ENCODE peak calls at places on chromosomes 7 and 10, in seven cellular contexts. One of them, this sample, is unnamed.

GRCh38 chr7:78139335-78139734 is 340.8 kb downstream of the PHTF2 start:
- DNase-seq in nephron progenitor cell: no peak
- DNase-seq in left lung: no peak
- DNase-seq in GM13977: no peak
- DNase-seq in CD8-positive, alpha-beta T cell: no peak
- DNase-seq in BJ: peak; percentile 75
- DNase-seq in tibial artery: no peak
- DNase-seq in this sample: no peak

GRCh38 chr7:115340828-115341227 is 418.9 kb downstream of the MDFIC start:
- DNase-seq in left lung: no peak
- DNase-seq in BJ: no peak
- DNase-seq in tibial artery: no peak
- DNase-seq in GM13977: no peak
- DNase-seq in nephron progenitor cell: no peak
- DNase-seq in CD8-positive, alpha-beta T cell: no peak
- DNase-seq in this sample: no peak

GRCh38 chr10:86970152-86970886 is 2.0 kb downstream of the ADIRF start:
- DNase-seq in tibial artery: peak; percentile 98
- DNase-seq in nephron progenitor cell: peak; percentile 46
- DNase-seq in left lung: peak; percentile 77
- DNase-seq in CD8-positive, alpha-beta T cell: no peak
- DNase-seq in GM13977: peak; percentile 39
- DNase-seq in BJ: no peak
- DNase-seq in this sample: no peak

GRCh38 chr7:116570306-116570705 is 45.5 kb downstream of the CAV1 start:
- DNase-seq in nephron progenitor cell: no peak
- DNase-seq in BJ: no peak
- DNase-seq in GM13977: no peak
- DNase-seq in CD8-positive, alpha-beta T cell: no peak
- DNase-seq in tibial artery: no peak
- DNase-seq in left lung: no peak
- DNase-seq in this sample: no peak

GRCh38 chr7:128381161-128381821 is 19.8 kb upstream of the PRRT4 start:
- DNase-seq in CD8-positive, alpha-beta T cell: no peak
- DNase-seq in nephron progenitor cell: peak; percentile 57
- DNase-seq in BJ: no peak
- DNase-seq in tibial artery: peak; percentile 59
- DNase-seq in left lung: no peak
- DNase-seq in GM13977: no peak
- DNase-seq in this sample: no peak

GRCh38 chr10:96971324-96971723 is 139.2 kb downstream of the LCOR start:
- DNase-seq in CD8-positive, alpha-beta T cell: no peak
- DNase-seq in BJ: no peak
- DNase-seq in tibial artery: no peak
- DNase-seq in left lung: no peak
- DNase-seq in nephron progenitor cell: no peak
- DNase-seq in GM13977: no peak
- DNase-seq in this sample: no peak

GRCh38 chr10:125201108-125201524 is 40.8 kb upstream of the CTBP2 start:
- DNase-seq in tibial artery: no peak
- DNase-seq in nephron progenitor cell: no peak
- DNase-seq in CD8-positive, alpha-beta T cell: no peak
- DNase-seq in left lung: no peak
- DNase-seq in BJ: no peak
- DNase-seq in GM13977: peak; percentile 66
- DNase-seq in this sample: no peak

GRCh38 chr10:113856563-113856962 is 2.1 kb downstream of the NHLRC2 start:
- DNase-seq in left lung: no peak
- DNase-seq in GM13977: no peak
- DNase-seq in nephron progenitor cell: no peak
- DNase-seq in BJ: no peak
- DNase-seq in tibial artery: no peak
- DNase-seq in CD8-positive, alpha-beta T cell: no peak
- DNase-seq in this sample: no peak

GRCh38 chr7:7742223-7742622 is 23.8 kb upstream of the RPA3 start:
- DNase-seq in tibial artery: no peak
- DNase-seq in GM13977: no peak
- DNase-seq in nephron progenitor cell: no peak
- DNase-seq in left lung: no peak
- DNase-seq in CD8-positive, alpha-beta T cell: no peak
- DNase-seq in BJ: no peak
- DNase-seq in this sample: no peak

GRCh38 chr7:17301491-17302101 is 3.1 kb downstream of the AHR start:
- DNase-seq in tibial artery: no peak
- DNase-seq in GM13977: no peak
- DNase-seq in left lung: no peak
- DNase-seq in CD8-positive, alpha-beta T cell: peak; percentile 31
- DNase-seq in nephron progenitor cell: peak; percentile 40
- DNase-seq in BJ: no peak
- DNase-seq in this sample: no peak

GRCh38 chr7:142614116-142614515 is 135.2 kb upstream of the PRSS1 start:
- DNase-seq in GM13977: no peak
- DNase-seq in tibial artery: no peak
- DNase-seq in BJ: no peak
- DNase-seq in CD8-positive, alpha-beta T cell: no peak
- DNase-seq in left lung: no peak
- DNase-seq in nephron progenitor cell: no peak
- DNase-seq in this sample: no peak

GRCh38 chr10:79331709-79332108 is 15.6 kb upstream of the PPIF start:
- DNase-seq in left lung: peak; percentile 78
- DNase-seq in BJ: peak; percentile 65
- DNase-seq in GM13977: peak; percentile 83
- DNase-seq in tibial artery: no peak
- DNase-seq in CD8-positive, alpha-beta T cell: peak; percentile 34
- DNase-seq in nephron progenitor cell: no peak
- DNase-seq in this sample: no peak

GRCh38 chr10:91380873-91381561 is 29.1 kb upstream of the HECTD2 start:
- DNase-seq in tibial artery: no peak
- DNase-seq in CD8-positive, alpha-beta T cell: no peak
- DNase-seq in BJ: no peak
- DNase-seq in nephron progenitor cell: peak; percentile 60
- DNase-seq in GM13977: no peak
- DNase-seq in left lung: no peak
- DNase-seq in this sample: no peak

DNA sequence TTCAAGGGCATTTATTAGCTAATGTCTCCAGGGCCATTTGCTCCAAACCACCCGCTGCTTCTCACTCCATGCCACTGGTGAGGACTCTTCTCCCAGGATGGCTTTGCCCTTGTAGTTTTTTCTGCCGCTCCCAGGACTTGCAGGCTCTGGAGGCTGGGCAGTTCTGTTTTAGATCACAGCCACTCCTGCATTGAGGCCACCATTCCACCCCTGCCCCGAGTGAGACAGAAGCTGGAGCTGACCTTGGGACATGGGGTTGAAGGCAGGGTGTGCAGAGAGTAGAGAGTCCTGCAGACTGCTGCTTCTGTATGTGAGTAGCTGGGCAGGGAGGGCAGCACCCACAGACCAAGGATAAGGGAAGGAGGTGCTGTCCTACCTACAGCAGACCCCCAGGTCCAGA is 22.9 kb upstream of the ADCYAP1R1 start:
- DNase-seq in GM13977: no peak
- DNase-seq in nephron progenitor cell: no peak
- DNase-seq in left lung: no peak
- DNase-seq in CD8-positive, alpha-beta T cell: no peak
- DNase-seq in BJ: no peak
- DNase-seq in tibial artery: no peak
- DNase-seq in this sample: no peak
- TF ChIP-seq CTCF in GM13977: no peak
- TF ChIP-seq CTCF in nephron progenitor cell: no peak
- TF ChIP-seq CTCF in left lung: no peak
- TF ChIP-seq CTCF in CD8-positive, alpha-beta T cell: no peak
- TF ChIP-seq CTCF in BJ: no peak
- TF ChIP-seq CTCF in tibial artery: no peak
- TF ChIP-seq CTCF in this sample: no peak

GRCh38 chr10:132440791-132441565 is 44.0 kb downstream of the PWWP2B start:
- DNase-seq in BJ: no peak
- DNase-seq in GM13977: no peak
- DNase-seq in nephron progenitor cell: no peak
- DNase-seq in left lung: no peak
- DNase-seq in tibial artery: no peak
- DNase-seq in CD8-positive, alpha-beta T cell: no peak
- DNase-seq in this sample: no peak

GRCh38 chr10:132443998-132444876 is 47.2 kb downstream of the PWWP2B start:
- DNase-seq in tibial artery: no peak
- DNase-seq in CD8-positive, alpha-beta T cell: no peak
- DNase-seq in GM13977: no peak
- DNase-seq in BJ: no peak
- DNase-seq in left lung: no peak
- DNase-seq in nephron progenitor cell: peak; percentile 53
- DNase-seq in this sample: no peak

GRCh38 chr10:132443605-132443997 is 46.6 kb downstream of the PWWP2B start:
- DNase-seq in tibial artery: no peak
- DNase-seq in CD8-positive, alpha-beta T cell: peak; percentile 67
- DNase-seq in BJ: no peak
- DNase-seq in nephron progenitor cell: no peak
- DNase-seq in GM13977: peak; percentile 77
- DNase-seq in left lung: no peak
- DNase-seq in this sample: peak; percentile 78

GRCh38 chr10:132441818-132442217 is 44.8 kb downstream of the PWWP2B start:
- DNase-seq in tibial artery: no peak
- DNase-seq in nephron progenitor cell: no peak
- DNase-seq in left lung: no peak
- DNase-seq in BJ: no peak
- DNase-seq in GM13977: no peak
- DNase-seq in CD8-positive, alpha-beta T cell: no peak
- DNase-seq in this sample: no peak

GRCh38 chr10:132442636-132443035 is 45.6 kb downstream of the PWWP2B start:
- DNase-seq in nephron progenitor cell: no peak
- DNase-seq in GM13977: no peak
- DNase-seq in CD8-positive, alpha-beta T cell: no peak
- DNase-seq in left lung: no peak
- DNase-seq in tibial artery: no peak
- DNase-seq in BJ: no peak
- DNase-seq in this sample: no peak
- TF ChIP-seq CTCF in nephron progenitor cell: no peak
- TF ChIP-seq CTCF in GM13977: no peak
- TF ChIP-seq CTCF in CD8-positive, alpha-beta T cell: no peak
- TF ChIP-seq CTCF in left lung: no peak
- TF ChIP-seq CTCF in tibial artery: no peak
- TF ChIP-seq CTCF in BJ: no peak
- TF ChIP-seq CTCF in this sample: no peak

GRCh38 chr10:126262186-126262838 is 126.0 kb downstream of the ADAM12 start:
- DNase-seq in GM13977: no peak
- DNase-seq in BJ: no peak
- DNase-seq in CD8-positive, alpha-beta T cell: no peak
- DNase-seq in nephron progenitor cell: no peak
- DNase-seq in tibial artery: no peak
- DNase-seq in left lung: no peak
- DNase-seq in this sample: no peak

GRCh38 chr10:126256864-126257263 is 131.4 kb downstream of the ADAM12 start:
- DNase-seq in nephron progenitor cell: peak; percentile 16
- DNase-seq in tibial artery: no peak
- DNase-seq in left lung: no peak
- DNase-seq in CD8-positive, alpha-beta T cell: no peak
- DNase-seq in GM13977: no peak
- DNase-seq in BJ: no peak
- DNase-seq in this sample: no peak

GRCh38 chr10:126264089-126265018 is 123.9 kb downstream of the ADAM12 start:
- DNase-seq in GM13977: no peak
- DNase-seq in CD8-positive, alpha-beta T cell: no peak
- DNase-seq in tibial artery: no peak
- DNase-seq in left lung: no peak
- DNase-seq in nephron progenitor cell: no peak
- DNase-seq in BJ: no peak
- DNase-seq in this sample: no peak

GRCh38 chr10:126262971-126263370 is 125.3 kb downstream of the ADAM12 start:
- DNase-seq in BJ: no peak
- DNase-seq in tibial artery: no peak
- DNase-seq in left lung: no peak
- DNase-seq in nephron progenitor cell: no peak
- DNase-seq in CD8-positive, alpha-beta T cell: no peak
- DNase-seq in GM13977: no peak
- DNase-seq in this sample: no peak

GRCh38 chr10:126259883-126260282 is 128.4 kb downstream of the ADAM12 start:
- DNase-seq in CD8-positive, alpha-beta T cell: no peak
- DNase-seq in tibial artery: no peak
- DNase-seq in GM13977: no peak
- DNase-seq in nephron progenitor cell: no peak
- DNase-seq in left lung: no peak
- DNase-seq in BJ: no peak
- DNase-seq in this sample: no peak
- TF ChIP-seq CTCF in CD8-positive, alpha-beta T cell: no peak
- TF ChIP-seq CTCF in tibial artery: no peak
- TF ChIP-seq CTCF in GM13977: no peak
- TF ChIP-seq CTCF in nephron progenitor cell: no peak
- TF ChIP-seq CTCF in left lung: no peak
- TF ChIP-seq CTCF in BJ: no peak
- TF ChIP-seq CTCF in this sample: no peak

GRCh38 chr7:100972002-100972347 is 2.6 kb downstream of the MUC12 start:
- DNase-seq in CD8-positive, alpha-beta T cell: no peak
- DNase-seq in GM13977: no peak
- DNase-seq in BJ: no peak
- DNase-seq in tibial artery: no peak
- DNase-seq in left lung: no peak
- DNase-seq in nephron progenitor cell: no peak
- DNase-seq in this sample: no peak
- TF ChIP-seq CTCF in CD8-positive, alpha-beta T cell: no peak
- TF ChIP-seq CTCF in GM13977: no peak
- TF ChIP-seq CTCF in BJ: no peak
- TF ChIP-seq CTCF in tibial artery: no peak
- TF ChIP-seq CTCF in left lung: no peak
- TF ChIP-seq CTCF in nephron progenitor cell: no peak
- TF ChIP-seq CTCF in this sample: no peak

DNA sequence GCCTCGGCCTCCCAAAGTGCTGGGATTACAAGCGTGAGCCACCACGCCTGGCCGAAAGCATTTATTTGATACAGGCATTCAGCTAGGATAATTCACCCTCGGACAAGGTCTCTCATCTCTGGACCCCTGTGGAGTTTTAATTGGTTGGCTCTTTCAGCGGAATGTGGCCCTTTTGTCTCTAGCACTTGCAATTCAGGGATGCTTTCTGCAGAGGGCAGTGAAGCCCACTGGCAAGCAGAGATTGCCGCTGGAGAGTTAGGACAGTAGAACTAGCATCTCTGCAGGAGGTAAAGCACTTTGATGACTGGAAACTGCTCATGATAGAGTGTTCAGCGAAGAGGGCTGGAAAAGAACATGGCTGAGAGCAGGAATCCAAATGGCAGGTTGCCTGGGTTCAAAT is 62.0 kb downstream of the SUFU start:
- DNase-seq in BJ: no peak
- DNase-seq in GM13977: no peak
- DNase-seq in left lung: no peak
- DNase-seq in tibial artery: no peak
- DNase-seq in nephron progenitor cell: no peak
- DNase-seq in CD8-positive, alpha-beta T cell: no peak
- DNase-seq in this sample: no peak
- TF ChIP-seq CTCF in BJ: no peak
- TF ChIP-seq CTCF in GM13977: no peak
- TF ChIP-seq CTCF in left lung: no peak
- TF ChIP-seq CTCF in tibial artery: no peak
- TF ChIP-seq CTCF in nephron progenitor cell: no peak
- TF ChIP-seq CTCF in CD8-positive, alpha-beta T cell: no peak
- TF ChIP-seq CTCF in this sample: no peak

This sample was measured in natural killer cell.